ENCODE peak calls at places on chromosomes 12 and 14, in seven cellular contexts. Y is AG04450, U is HFFc6, J is B cell, V is gastrocnemius medialis, N is neural crest cell, F is HFF-Myc. K is an unnamed sample.

GRCh38 chr14:76348898-76349297 is 27.0 kb upstream of the ESRRB start:
- DNase-seq in F (peak), U (peak), N (no peak), V (peak), Y (no peak), J (no peak), K (peak)

GRCh38 chr12:75364918-75365317 is 26.0 kb upstream of the GLIPR1L2 start:
- DNase-seq in V (peak), F (peak), Y (no peak), U (no peak), J (no peak), N (no peak), K (peak)

GRCh38 chr12:20656600-20656999 is 38.5 kb upstream of the SLCO1C1 start:
- DNase-seq in Y (no peak), U (no peak), F (no peak), J (no peak), N (no peak), V (no peak), K (no peak)

GRCh38 chr12:117853600-117853999 is 115.2 kb downstream of the KSR2 start:
- DNase-seq in J (no peak), Y (no peak), N (no peak), F (no peak), U (no peak), V (no peak), K (no peak)

GRCh38 chr14:90034835-90035525 is 26.8 kb upstream of the KCNK13 start:
- DNase-seq in N (no peak), J (no peak), Y (no peak), F (no peak), V (no peak), U (no peak), K (no peak)

GRCh38 chr14:101365329-101366158 is 195.8 kb upstream of the DIO3 start:
- DNase-seq in U (no peak), J (no peak), Y (no peak), V (peak), F (no peak), N (no peak), K (no peak)

GRCh38 chr14:50000215-50001145 is 107.6 kb downstream of the ARF6 start:
- DNase-seq in N (no peak), V (peak), J (peak), Y (no peak), U (peak), F (peak), K (peak)

GRCh38 chr14:99687284-99688209 is 3.4 kb downstream of the CYP46A1 start:
- DNase-seq in Y (no peak), F (no peak), V (no peak), J (no peak), N (no peak), U (no peak), K (no peak)

GRCh38 chr14:103136388-103137271 is 13.4 kb downstream of the TNFAIP2 start:
- DNase-seq in U (peak), J (no peak), N (no peak), Y (no peak), F (no peak), V (peak), K (no peak)

GRCh38 chr14:87866116-87866515 is 126.9 kb downstream of the GALC start:
- DNase-seq in U (no peak), F (no peak), N (no peak), J (no peak), Y (no peak), V (no peak), K (no peak)

GRCh38 chr14:61566537-61567225 is 128.6 kb upstream of the HIF1A start:
- DNase-seq in U (peak), F (no peak), J (no peak), Y (no peak), N (no peak), V (no peak), K (no peak)

GRCh38 chr12:91317324-91317723 is 134.7 kb upstream of the DCN start:
- DNase-seq in J (no peak), N (no peak), U (no peak), V (no peak), F (no peak), Y (no peak), K (no peak)

GRCh38 chr12:1126089-1126488 is 135.1 kb downstream of the ERC1 start:
- DNase-seq in F (no peak), V (no peak), Y (no peak), U (no peak), J (no peak), N (no peak), K (no peak)

GRCh38 chr12:74111688-74112360 is 425.8 kb upstream of the ATXN7L3B start:
- DNase-seq in V (no peak), J (no peak), N (no peak), F (no peak), Y (no peak), U (no peak), K (no peak)

GRCh38 chr14:77603654-77604270 is 12.7 kb downstream of the SPTLC2 start:
- DNase-seq in F (no peak), Y (no peak), N (no peak), U (no peak), V (no peak), J (no peak), K (no peak)
- TF ChIP-seq CTCF in F (peak), Y (peak), N (peak), U (peak), V (no peak), J (no peak), K (no peak)

GRCh38 chr12:126139355-126139754 is 1074.1 kb downstream of the AACS start:
- DNase-seq in V (no peak), N (no peak), F (no peak), Y (no peak), U (no peak), J (no peak), K (no peak)
- TF ChIP-seq CTCF in V (no peak), N (peak), F (no peak), Y (no peak), U (peak), J (no peak), K (peak)

GRCh38 chr12:29544428-29545101 is 47.1 kb upstream of the OVCH1 start:
- DNase-seq in N (no peak), V (no peak), J (no peak), U (no peak), Y (no peak), F (no peak), K (no peak)
- TF ChIP-seq CTCF in N (no peak), V (no peak), J (no peak), U (no peak), Y (no peak), F (no peak), K (no peak)

GRCh38 chr12:3342051-3342450 is 149.0 kb upstream of the PRMT8 start:
- DNase-seq in V (no peak), U (peak), J (no peak), N (peak), Y (no peak), F (peak), K (no peak)
- TF ChIP-seq CTCF in V (peak), U (peak), J (no peak), N (peak), Y (peak), F (peak), K (peak)

GRCh38 chr12:4353785-4354208 is 25.7 kb downstream of the FGF23 start:
- DNase-seq in U (no peak), J (no peak), F (no peak), V (no peak), N (no peak), Y (no peak), K (no peak)
- TF ChIP-seq CTCF in U (peak), J (peak), F (peak), V (peak), N (peak), Y (peak), K (peak)

DNA sequence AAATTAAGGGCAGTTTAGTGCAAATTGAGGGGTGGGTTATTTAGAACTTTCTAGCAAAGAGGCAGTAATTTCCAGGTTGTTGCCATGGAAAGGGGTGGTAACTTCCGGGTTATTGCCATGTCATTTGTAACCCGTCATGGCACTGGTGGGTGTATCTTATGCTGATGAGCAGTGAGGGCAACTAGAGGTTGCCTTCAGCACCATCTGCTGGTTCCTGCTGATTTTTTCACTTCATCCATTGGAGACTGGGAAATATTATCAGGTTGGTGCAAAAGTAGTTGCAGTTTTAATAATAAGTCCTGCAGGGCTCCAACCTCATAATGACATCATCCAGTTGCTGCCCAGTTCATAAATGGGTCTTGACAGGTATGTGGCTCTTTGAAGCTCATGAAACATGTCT is 24.4 kb upstream of the SERPINA4 start:
- DNase-seq in Y (no peak), F (no peak), J (no peak), N (no peak), U (no peak), V (no peak), K (no peak)
- TF ChIP-seq CTCF in Y (no peak), F (no peak), J (no peak), N (no peak), U (no peak), V (no peak), K (peak)

GRCh38 chr14:106879241-106879640 is 1352.9 kb downstream of the TMEM121 start:
- DNase-seq in Y (no peak), V (no peak), U (no peak), F (no peak), J (peak), N (no peak), K (no peak)
- TF ChIP-seq CTCF in Y (no peak), V (no peak), U (peak), F (peak), J (peak), N (no peak), K (no peak)

DNA sequence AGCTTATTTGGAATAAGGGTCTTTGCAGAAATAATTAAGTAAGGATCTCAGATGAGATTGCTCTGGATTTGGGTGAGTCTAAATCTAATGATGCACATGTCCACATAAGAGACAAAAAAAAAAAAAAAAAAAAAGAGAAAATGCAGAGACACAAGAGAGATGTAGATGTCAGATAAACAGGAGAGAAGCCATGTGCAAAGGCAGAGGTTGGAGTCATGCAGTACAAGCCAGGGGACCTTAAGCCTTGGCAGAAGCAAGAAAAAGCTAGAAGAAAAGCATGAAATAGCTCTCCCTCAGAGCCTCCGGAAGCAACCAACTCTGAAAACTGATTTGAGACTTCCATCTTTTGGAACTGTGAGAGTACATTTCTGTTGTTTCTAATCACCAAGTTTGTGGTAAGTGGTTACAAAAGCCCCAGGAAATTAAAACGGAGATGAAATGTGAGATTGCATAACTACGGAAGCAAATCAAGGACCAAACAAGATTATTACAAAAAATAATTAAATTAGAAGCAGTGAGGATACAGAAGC is 1304.0 kb upstream of the SEL1L start:
- DNase-seq in N (no peak), Y (no peak), V (no peak), J (no peak), U (no peak), F (no peak), K (no peak)
- TF ChIP-seq CTCF in N (no peak), Y (no peak), V (no peak), J (no peak), U (no peak), F (no peak), K (no peak)

K was measured in AG09309.